ENCODE peak calls at places on chromosomes 11 and 22, in four cellular contexts. N is spleen, G is heart right ventricle, M is mammary epithelial cell. D is an unnamed sample.

GRCh38 chr11:17595526-17596309 is 48.7 kb downstream of the OTOG start:
- DNase-seq in M (no peak), N (peak; percentile 52), G (no peak), D (no peak)

GRCh38 chr22:44729391-44730012 is 22.9 kb upstream of the ARHGAP8 start:
- DNase-seq in M (no peak), G (peak; percentile 66), N (peak; percentile 88), D (no peak)

GRCh38 chr11:64226507-64227051 is 505 bp downstream of the NUDT22 start:
- DNase-seq in M (peak; percentile 31), N (peak; percentile 94), G (peak; percentile 60), D (no peak)

GRCh38 chr22:39171623-39172264 is 19.3 kb upstream of the CBX7 start:
- DNase-seq in M (no peak), G (no peak), N (peak; percentile 78), D (no peak)

GRCh38 chr11:123560001-123560400 is 94.4 kb downstream of the SCN3B start:
- DNase-seq in G (peak; percentile 57), N (no peak), M (no peak), D (no peak)

GRCh38 chr11:23097906-23098305 is 237.6 kb upstream of the CCDC179 start:
- DNase-seq in M (no peak), G (no peak), N (no peak), D (no peak)

GRCh38 chr22:27474711-27475547 is 326.6 kb downstream of the MN1 start:
- DNase-seq in M (peak; percentile 100), G (no peak), N (no peak), D (peak; percentile 100)

GRCh38 chr11:67404515-67405195 is 772 bp downstream of the TBC1D10C start:
- DNase-seq in G (no peak), N (peak; percentile 89), M (no peak), D (no peak)

GRCh38 chr11:93573184-93573583 is 30.0 kb upstream of the SMCO4 start:
- DNase-seq in G (no peak), M (no peak), N (no peak), D (no peak)

GRCh38 chr11:117690484-117691205 is 106.4 kb downstream of the DSCAML1 start:
- DNase-seq in G (no peak), M (no peak), N (no peak), D (no peak)

GRCh38 chr22:21599053-21599893 is 30.5 kb downstream of the YDJC start:
- DNase-seq in G (no peak), N (no peak), M (no peak), D (no peak)

GRCh38 chr11:125332821-125333220 is 163.2 kb downstream of the FEZ1 start:
- DNase-seq in G (no peak), M (no peak), N (peak; percentile 61), D (no peak)

GRCh38 chr11:117480221-117480620 is 152.6 kb downstream of the CEP164 start:
- DNase-seq in M (no peak), G (no peak), N (peak; percentile 51), D (no peak)

GRCh38 chr11:125174686-125175085 is 10.1 kb downstream of the PKNOX2 start:
- DNase-seq in G (no peak), M (no peak), N (peak; percentile 47), D (no peak)

GRCh38 chr11:10305964-10306918 is 1.4 kb downstream of the ADM start:
- DNase-seq in N (peak; percentile 88), M (peak; percentile 46), G (peak; percentile 21), D (peak; percentile 25)

GRCh38 chr22:40193429-40194421 is 16.0 kb downstream of the TNRC6B start:
- DNase-seq in M (no peak), N (no peak), G (no peak), D (no peak)

GRCh38 chr11:130145975-130146776 is 13.4 kb upstream of the ST14 start:
- DNase-seq in G (no peak), N (no peak), M (peak; percentile 99), D (peak; percentile 95)
- TF ChIP-seq CTCF in G (peak; percentile 12), N (no peak), M (peak; percentile 42), D (peak; percentile 81)

GRCh38 chr11:1395773-1396374 is 6.1 kb downstream of the BRSK2 start:
- DNase-seq in N (no peak), M (no peak), G (no peak), D (no peak)

GRCh38 chr11:1397862-1398505 is 8.2 kb downstream of the BRSK2 start:
- DNase-seq in N (no peak), M (no peak), G (no peak), D (no peak)

GRCh38 chr11:1396375-1396841 is 6.7 kb downstream of the BRSK2 start:
- DNase-seq in N (no peak), M (no peak), G (no peak), D (no peak)

GRCh38 chr11:1398506-1399235 is 8.9 kb downstream of the BRSK2 start:
- DNase-seq in G (no peak), M (no peak), N (no peak), D (no peak)

DNA sequence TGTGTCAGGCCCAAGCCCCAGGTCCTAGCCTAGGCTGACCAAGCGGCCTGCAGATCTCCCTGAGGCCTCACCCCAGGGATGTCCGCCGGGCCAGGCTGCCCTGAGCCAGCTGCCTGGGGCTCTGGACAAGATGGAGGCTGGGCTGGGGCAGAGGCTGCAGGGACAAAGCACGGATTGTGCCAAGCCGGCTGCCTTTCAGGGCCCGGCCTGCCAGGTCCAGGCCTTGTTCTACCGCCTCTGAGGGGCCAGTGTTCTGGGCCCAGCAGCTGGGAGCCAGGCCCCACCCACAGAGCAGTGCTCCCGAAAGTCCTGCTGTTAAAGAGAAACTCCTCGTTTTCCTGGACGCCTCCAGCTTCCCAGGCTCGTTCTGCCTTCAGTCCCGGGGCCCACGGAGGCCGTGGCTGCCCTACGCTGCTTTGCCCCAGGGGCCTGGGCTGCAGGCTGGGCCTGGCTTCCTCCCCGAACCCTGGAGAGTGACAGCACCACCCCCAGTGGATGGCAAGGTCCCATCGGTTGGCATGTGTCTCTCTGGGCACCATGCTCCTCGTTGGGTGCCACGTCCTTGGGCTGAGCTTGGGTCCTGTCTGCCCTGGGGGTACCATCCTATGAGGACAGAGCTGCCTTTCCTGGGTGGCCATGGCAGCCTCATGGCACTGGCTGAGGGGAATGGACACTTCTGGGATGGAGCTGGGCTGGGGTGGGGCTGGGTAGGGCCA is 7.6 kb downstream of the BRSK2 start:
- DNase-seq in M (no peak), N (no peak), G (no peak), D (no peak)
- H3K27ac ChIP-seq in M (no peak overlapping the region), N (no peak overlapping the region), G (no peak overlapping the region), D (no peak overlapping the region)

DNA sequence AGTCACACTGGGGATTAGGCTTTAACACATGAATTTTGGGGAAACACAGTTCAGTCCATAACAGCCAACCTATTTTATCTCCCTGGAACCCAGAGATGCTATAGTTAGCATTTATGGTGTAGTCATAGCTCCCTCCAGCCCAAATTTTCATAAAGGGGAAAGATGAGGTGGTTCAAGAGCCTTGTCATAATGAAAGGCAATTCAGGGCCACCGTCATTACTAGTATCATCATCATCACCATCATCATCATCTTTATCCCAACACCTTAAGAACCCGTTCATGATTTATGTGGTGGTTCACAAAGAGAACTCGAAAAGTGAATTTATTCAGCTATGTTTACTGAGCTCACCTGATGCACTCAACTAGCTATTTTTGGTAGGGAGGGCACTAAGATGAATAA is 2.4 kb upstream of the TUBA8 start:
- DNase-seq in G (no peak), M (no peak), N (no peak), D (no peak)
- H3K4me1 ChIP-seq in G (peaks cover 20% of the 10 kb centered on the region), M (peaks cover 10% of the 10 kb centered on the region), N (peaks cover 7% of the 10 kb centered on the region), D (no peaks in the 10 kb centered on the region)

DNA sequence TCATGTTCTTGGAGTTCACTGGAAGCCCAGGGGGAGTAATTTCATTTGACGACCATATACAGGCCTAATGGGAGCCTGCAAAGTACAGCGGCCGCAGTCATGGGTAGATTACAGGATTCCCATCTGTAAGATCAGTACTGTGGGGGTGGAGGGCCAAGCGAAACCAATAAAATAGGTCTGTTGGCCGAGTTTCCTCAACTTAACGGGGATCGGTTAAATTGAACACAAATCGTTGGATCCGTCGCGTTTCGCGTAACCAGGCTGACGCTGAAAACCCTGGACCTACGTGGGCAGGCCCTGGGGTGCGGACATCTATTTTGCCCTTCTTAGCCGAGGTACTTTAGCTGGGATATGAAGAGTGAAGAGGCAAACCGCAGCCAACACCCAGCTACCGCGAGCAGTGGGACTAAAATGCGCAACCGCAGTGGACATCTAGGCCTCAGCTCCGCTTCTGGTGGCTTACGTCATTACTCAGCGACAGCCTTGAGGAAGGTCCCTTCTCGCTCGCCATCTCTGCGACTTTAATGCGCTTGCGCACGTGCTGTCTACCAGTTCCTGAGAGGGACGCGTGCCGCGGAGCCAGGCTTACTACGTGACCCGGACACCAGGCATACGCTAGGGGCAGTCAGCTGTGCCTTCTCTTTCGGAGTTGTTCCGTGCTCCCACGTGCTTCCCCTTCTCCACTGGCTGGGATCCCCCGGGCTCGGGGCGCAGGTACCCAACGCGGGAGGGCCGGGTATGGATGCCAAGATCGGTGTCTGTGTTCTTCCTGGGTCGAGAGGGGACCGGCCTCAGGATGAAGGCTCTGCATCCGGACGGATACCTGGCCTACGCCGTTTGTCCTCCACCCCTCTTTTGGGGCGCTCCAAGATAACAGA is at the start of gene NAT10:
- DNase-seq in N (peak; percentile 98), M (peak; percentile 99), G (peak; percentile 98), D (peak; percentile 97)
- TF ChIP-seq CTCF in N (peak; percentile 28), M (no peak), G (no peak), D (peak; percentile 25)

DNA sequence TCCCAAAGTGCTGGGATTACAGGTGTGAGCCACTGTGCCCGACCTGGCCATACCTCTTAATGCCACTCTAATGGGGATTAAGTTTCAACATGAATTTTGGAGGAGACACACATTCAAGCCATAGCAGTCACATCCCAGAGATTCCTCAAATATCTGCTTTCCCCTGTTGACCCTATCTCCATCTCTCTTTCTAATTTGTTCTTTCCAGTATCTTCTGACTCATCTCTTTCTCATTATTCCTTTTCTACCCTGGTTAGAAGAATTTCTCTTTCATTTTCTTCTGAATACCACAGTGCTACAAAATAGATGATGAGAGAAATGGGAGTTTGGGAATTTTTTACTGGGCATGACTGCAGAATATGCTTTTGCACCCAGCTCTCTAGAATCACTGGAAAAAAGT is 5.1 kb downstream of the OR10V1 start:
- DNase-seq in N (no peak), M (peak; percentile 27), G (no peak), D (peak; percentile 69)
- H3K27ac ChIP-seq in N (no peak overlapping the region), M (no peak overlapping the region), G (no peak overlapping the region), D (no peak overlapping the region)

DNA sequence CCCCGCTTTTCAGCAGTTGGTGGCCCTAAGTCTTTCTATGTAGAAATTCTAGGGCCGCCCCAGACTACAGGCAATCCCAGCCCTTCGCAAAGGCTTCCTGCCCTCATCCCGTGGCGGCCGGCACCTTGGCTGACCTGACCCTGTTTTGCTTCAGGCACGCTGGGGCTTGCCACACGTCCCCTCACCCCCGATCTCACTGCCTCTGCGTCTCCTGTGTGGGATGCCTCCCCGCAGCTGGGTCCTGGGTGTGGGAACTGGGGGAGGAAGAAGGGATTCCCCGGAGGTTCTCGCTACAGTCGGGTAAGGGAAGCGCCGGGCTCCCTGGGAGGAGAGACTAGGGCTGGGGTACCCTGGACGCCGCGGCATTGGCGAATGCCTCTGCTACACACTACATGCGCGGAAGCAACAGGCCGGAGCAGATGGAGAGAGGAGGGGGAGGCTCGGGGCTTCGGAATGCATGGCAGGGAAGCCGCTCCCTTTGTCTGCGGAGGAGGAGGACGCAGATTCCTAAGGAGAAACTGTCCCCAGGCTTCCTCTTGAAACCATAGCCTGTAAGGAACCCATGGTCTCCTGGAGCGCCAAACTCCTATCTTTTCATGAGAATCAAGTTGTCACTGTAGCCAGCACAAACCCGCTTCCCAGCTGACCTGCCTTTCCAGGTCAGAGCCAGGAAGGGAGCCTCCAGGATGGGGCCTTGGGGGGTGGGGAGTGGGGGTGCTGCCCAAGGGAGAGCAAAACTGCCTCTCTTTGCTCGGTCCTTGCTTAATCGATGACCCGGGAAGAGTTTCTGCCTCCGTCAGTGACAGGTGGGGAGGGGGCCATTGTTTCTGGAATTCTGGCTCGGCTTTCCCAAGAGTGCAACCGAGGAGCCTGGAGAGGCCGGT is 1.4 kb downstream of the DTX4 start:
- DNase-seq in M (peak; percentile 48), G (peak; percentile 24), N (peak; percentile 86), D (peak; percentile 40)
- H3K4me1 ChIP-seq in M (peaks cover 42% of the 10 kb centered on the region), G (peaks cover 4% of the 10 kb centered on the region), N (peaks cover 3% of the 10 kb centered on the region), D (peaks cover 5% of the 10 kb centered on the region)

GRCh38 chr11:108027057-108027456 is 18.4 kb downstream of the CUL5 start:
- DNase-seq in N (no peak), G (no peak), M (no peak), D (no peak)
- TF ChIP-seq CTCF in N (no peak), G (no peak), M (no peak), D (peak; percentile 50)

D was measured in foreskin keratinocyte.